ENCODE peak calls at places on chromosomes 11 and 22, in four cellular contexts. U is uterus, A is Panc1, J is adrenal gland. C is an unnamed sample.
A peak's percentile ranks its signal among the peaks of the same experiment; 100 is the strongest.

GRCh38 chr11:30987819-30988218 is 381.7 kb downstream of the DCDC1 start:
- DNase-seq in U (no peak), A (no peak), J (no peak), C (no peak)

GRCh38 chr11:64996710-64997380 is at the start of gene BATF2:
- DNase-seq in U (peak; percentile 68), A (no peak), J (peak; percentile 94), C (peak; percentile 6)

GRCh38 chr11:62497132-62497915 is 49.3 kb downstream of the AHNAK start:
- DNase-seq in U (no peak), A (peak; percentile 77), J (no peak), C (no peak)

GRCh38 chr11:45025716-45026492 is 75.2 kb upstream of the TP53I11 start:
- DNase-seq in U (no peak), A (no peak), J (peak; percentile 86), C (no peak)

GRCh38 chr22:28909375-28909774 is 26.0 kb downstream of the ZNRF3 start:
- DNase-seq in U (no peak), A (no peak), J (peak; percentile 50), C (no peak)

GRCh38 chr11:19084661-19085315 is 24.3 kb upstream of the MRGPRX2 start:
- DNase-seq in U (no peak), A (no peak), J (no peak), C (no peak)

GRCh38 chr11:26717761-26718160 is 4.1 kb downstream of the SLC5A12 start:
- DNase-seq in U (no peak), A (no peak), J (no peak), C (no peak)

GRCh38 chr11:64379817-64380709 is 21.1 kb downstream of the RPS6KA4 start:
- DNase-seq in U (no peak), A (no peak), J (no peak), C (no peak)

GRCh38 chr22:24497879-24498278 is 2.7 kb downstream of the UPB1 start:
- DNase-seq in U (no peak), A (no peak), J (no peak), C (no peak)

GRCh38 chr11:11478021-11478420 is 125.0 kb upstream of the CSNK2A3 start:
- DNase-seq in U (no peak), A (no peak), J (no peak), C (no peak)
- H3K9me3 ChIP-seq in U (no peaks in the 10 kb centered on the region), A (no peaks in the 10 kb centered on the region), J (no peaks in the 10 kb centered on the region), C (no peaks in the 10 kb centered on the region)

GRCh38 chr11:6475936-6476335 is 2.2 kb upstream of the TRIM3 start:
- DNase-seq in U (no peak), A (no peak), J (no peak), C (no peak)
- H3K27me3 ChIP-seq in U (no peaks in the 10 kb centered on the region), A (no peaks in the 10 kb centered on the region), J (no peaks in the 10 kb centered on the region), C (no peaks in the 10 kb centered on the region)

GRCh38 chr11:13429836-13430235 is 33.2 kb downstream of the BTBD10 start:
- DNase-seq in U (no peak), A (no peak), J (no peak), C (no peak)
- H3K9me3 ChIP-seq in U (no peaks in the 10 kb centered on the region), A (peaks cover 20% of the 10 kb centered on the region), J (peaks cover 16% of the 10 kb centered on the region), C (peaks cover 13% of the 10 kb centered on the region)

GRCh38 chr22:36612458-36612857 is 83.5 kb upstream of the EIF3D start:
- DNase-seq in U (no peak), A (no peak), J (no peak), C (no peak)

GRCh38 chr22:36610567-36610966 is 81.6 kb upstream of the EIF3D start:
- DNase-seq in U (no peak), A (no peak), J (no peak), C (no peak)

GRCh38 chr22:36611241-36611976 is 82.4 kb upstream of the EIF3D start:
- DNase-seq in U (no peak), A (no peak), J (no peak), C (no peak)

GRCh38 chr22:36616682-36617081 is 86.9 kb downstream of the CACNG2 start:
- DNase-seq in U (no peak), A (no peak), J (no peak), C (no peak)

DNA sequence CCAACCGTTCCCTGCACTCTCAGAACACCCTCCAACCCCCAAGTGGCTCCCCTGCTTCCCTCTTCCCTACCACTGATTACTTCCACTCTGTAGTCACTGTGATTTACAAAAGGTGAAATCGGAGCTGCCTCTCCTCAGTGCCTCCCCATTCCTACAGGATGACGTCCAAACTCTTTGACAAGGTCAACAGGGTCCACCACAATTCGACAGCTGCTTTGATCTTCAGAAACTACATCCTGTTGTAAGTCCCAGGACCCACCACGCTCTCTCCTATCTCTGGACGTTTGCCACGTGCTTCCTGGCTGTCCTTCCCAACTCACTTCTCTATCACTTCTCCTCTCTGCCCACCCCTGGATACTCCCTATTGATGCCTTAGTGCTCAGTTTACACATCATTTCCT is 85.0 kb upstream of the EIF3D start:
- DNase-seq in U (no peak), A (no peak), J (no peak), C (no peak)
- H3K27me3 ChIP-seq in U (no peaks in the 10 kb centered on the region), A (no peaks in the 10 kb centered on the region), J (peaks cover 5% of the 10 kb centered on the region), C (peaks cover 34% of the 10 kb centered on the region)

DNA sequence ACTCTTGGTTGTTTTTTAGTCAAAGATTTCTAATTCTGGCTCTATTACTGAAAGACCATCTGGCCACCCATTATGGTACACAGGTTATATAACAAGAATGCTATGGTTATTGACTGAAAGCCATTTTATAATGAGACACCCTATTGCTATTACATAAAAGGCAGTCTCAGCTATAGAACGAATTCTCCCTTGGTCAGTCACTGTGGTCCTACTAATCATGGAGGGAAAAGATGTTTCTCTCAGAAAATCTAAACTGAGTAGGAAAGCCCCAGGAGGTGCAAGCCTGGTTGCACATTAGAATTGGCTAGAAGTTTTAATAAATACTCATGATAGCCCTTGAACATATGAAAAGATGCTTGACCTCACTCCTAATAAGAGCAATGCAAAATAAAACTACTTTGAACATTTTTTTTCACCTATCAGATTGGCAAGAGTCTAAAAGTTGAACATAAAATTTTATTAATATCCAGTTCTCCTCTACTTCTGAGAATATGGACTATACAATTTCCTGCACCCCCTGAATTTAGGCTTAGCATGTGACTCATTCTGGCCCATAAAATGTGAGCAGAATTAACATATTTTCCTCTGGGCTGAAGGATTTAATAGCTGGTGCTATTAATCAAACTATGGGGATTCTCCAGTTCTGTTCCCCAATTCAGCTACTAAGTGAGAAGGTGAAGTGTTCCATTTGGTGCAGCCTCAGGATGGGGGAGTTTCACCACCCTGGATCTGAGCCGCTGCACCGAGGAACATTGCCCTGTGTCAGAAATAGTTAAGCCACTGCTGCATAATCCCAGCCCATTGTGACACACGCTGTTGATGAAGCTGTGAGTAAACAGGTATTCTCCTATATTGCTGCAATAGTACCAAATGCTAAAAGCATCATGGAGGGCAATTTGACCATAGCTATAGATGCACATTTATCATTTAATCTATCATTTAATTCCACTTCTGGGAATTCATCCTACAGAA is 11.5 kb upstream of the CRKL start:
- DNase-seq in U (no peak), A (no peak), J (no peak), C (no peak)
- H3K9me3 ChIP-seq in U (no peaks in the 10 kb centered on the region), A (no peaks in the 10 kb centered on the region), J (no peaks in the 10 kb centered on the region), C (no peaks in the 10 kb centered on the region)

GRCh38 chr22:49162841-49163240 is 664.8 kb downstream of the BRD1 start:
- DNase-seq in U (no peak), A (no peak), J (no peak), C (no peak)
- H3K27me3 ChIP-seq in U (no peaks in the 10 kb centered on the region), A (no peaks in the 10 kb centered on the region), J (no peaks in the 10 kb centered on the region), C (no peaks in the 10 kb centered on the region)